ENCODE peak calls at places on chromosomes 6 and 20, in eight cellular contexts. Z is activated T-helper 1 cell treated with Interleukin-2 at 50 U/mL for 16 hours; C is C1 segment of cervical spinal cord; W is SK-MEL-5; H is HepG2; O is fibroblast of lung; R is stimulated activated CD8-positive, alpha-beta memory T cell treated with anti-CD3 and anti-CD28 coated beads, Interleukin-4, amount 100 ng/mL, for 48 hours; K is ovary. E is an unnamed sample.

GRCh38 chr6:118876814-118877213 is 17.1 kb upstream of the ASF1A start:
- DNase-seq in H (no peak), W (no peak), K (no peak), R (no peak), Z (no peak), C (no peak), O (peak), E (peak)

GRCh38 chr20:11389188-11389587 is 528.5 kb upstream of the BTBD3 start:
- DNase-seq in O (peak), R (no peak), Z (no peak), C (no peak), H (no peak), K (no peak), W (no peak), E (no peak)

GRCh38 chr20:2847802-2848201 is 7.3 kb downstream of the VPS16 start:
- DNase-seq in R (peak), C (no peak), O (no peak), Z (no peak), H (no peak), W (no peak), K (no peak), E (no peak)

GRCh38 chr20:19849341-19850189 is 91.5 kb downstream of the RIN2 start:
- DNase-seq in K (no peak), H (no peak), R (no peak), O (peak), C (peak), W (peak), Z (no peak), E (peak)

GRCh38 chr6:45605971-45606370 is 228.2 kb upstream of the SUPT3H start:
- DNase-seq in C (no peak), H (no peak), Z (no peak), R (no peak), K (no peak), O (no peak), W (no peak), E (no peak)

GRCh38 chr6:40308533-40309306 is 278.4 kb downstream of the LRFN2 start:
- DNase-seq in H (peak), O (peak), C (no peak), K (peak), Z (no peak), W (peak), R (peak), E (peak)

GRCh38 chr6:69835414-69836179 is 30.8 kb upstream of the COL19A1 start:
- DNase-seq in H (peak), R (no peak), O (peak), C (no peak), K (no peak), Z (no peak), W (peak), E (peak)

GRCh38 chr6:44499609-44500008 is 112.1 kb downstream of the CDC5L start:
- DNase-seq in Z (no peak), W (no peak), O (no peak), H (no peak), C (no peak), K (no peak), R (no peak), E (no peak)

GRCh38 chr6:127865108-127865507 is 35.8 kb downstream of the THEMIS start:
- DNase-seq in R (no peak), K (no peak), C (no peak), H (no peak), O (no peak), Z (no peak), W (no peak), E (no peak)

GRCh38 chr20:17648782-17649730 is 33.0 kb downstream of the RRBP1 start:
- DNase-seq in R (peak), W (no peak), K (no peak), O (no peak), H (no peak), Z (no peak), C (no peak), E (no peak)

GRCh38 chr6:25477006-25477590 is 174.9 kb upstream of the SCGN start:
- DNase-seq in H (no peak), W (no peak), Z (no peak), K (no peak), O (peak), C (no peak), R (no peak), E (peak)

GRCh38 chr6:166244353-166245045 is 63.7 kb downstream of the PRR18 start:
- DNase-seq in W (no peak), K (no peak), O (no peak), C (no peak), Z (no peak), H (no peak), R (peak), E (no peak)

GRCh38 chr6:125273965-125274364 is 27.8 kb downstream of the HDDC2 start:
- DNase-seq in R (no peak), K (no peak), C (no peak), O (peak), Z (no peak), H (no peak), W (peak), E (no peak)

GRCh38 chr6:44047801-44048200 is 79.5 kb downstream of the MRPL14 start:
- DNase-seq in C (no peak), H (no peak), K (no peak), W (no peak), O (no peak), R (no peak), Z (no peak), E (no peak)

GRCh38 chr6:164121527-164121926 is 707.0 kb downstream of the QKI start:
- DNase-seq in C (no peak), O (no peak), Z (no peak), R (no peak), K (no peak), H (no peak), W (no peak), E (no peak)

GRCh38 chr6:30903236-30903635 is 4.8 kb upstream of the GTF2H4 start:
- DNase-seq in C (no peak), W (no peak), O (no peak), H (no peak), R (no peak), K (no peak), Z (no peak), E (no peak)

GRCh38 chr6:72374864-72375263 is 247.0 kb upstream of the KCNQ5 start:
- DNase-seq in R (no peak), W (no peak), Z (no peak), H (peak), O (no peak), K (no peak), C (no peak), E (no peak)

GRCh38 chr6:107440935-107441334 is 18.4 kb downstream of the PDSS2 start:
- DNase-seq in W (no peak), R (no peak), C (no peak), K (no peak), O (no peak), H (no peak), Z (no peak), E (no peak)

GRCh38 chr6:97081010-97081573 is 156.6 kb downstream of the KLHL32 start:
- DNase-seq in H (no peak), Z (no peak), O (no peak), W (no peak), C (no peak), K (no peak), R (no peak), E (no peak)

GRCh38 chr6:145736854-145737181 is 1.5 kb upstream of the EPM2A start:
- DNase-seq in W (no peak), R (no peak), H (no peak), Z (no peak), C (no peak), O (peak), K (no peak), E (peak)

GRCh38 chr6:18763086-18763485 is 375.9 kb downstream of the RNF144B start:
- DNase-seq in Z (no peak), C (no peak), H (no peak), W (no peak), R (no peak), K (no peak), O (no peak), E (no peak)

GRCh38 chr6:165729307-165729936 is 66.4 kb upstream of the PDE10A start:
- DNase-seq in Z (no peak), H (peak), K (no peak), O (no peak), R (peak), W (peak), C (no peak), E (no peak)

GRCh38 chr6:148440877-148441453 is 98.3 kb downstream of the SASH1 start:
- DNase-seq in R (no peak), Z (no peak), W (peak), K (peak), C (no peak), O (peak), H (peak), E (peak)

GRCh38 chr6:43936476-43936875 is 166.5 kb downstream of the VEGFA start:
- DNase-seq in C (no peak), O (no peak), H (no peak), R (peak), Z (no peak), K (no peak), W (no peak), E (no peak)